ENCODE peak calls at places on chromosomes 6 and 20, in seven cellular contexts. J is MM.1S, N is GM23338, A is endodermal cell, B is neural crest cell, D is brain microvascular endothelial cell, R is adrenal gland. I is an unnamed sample.

GRCh38 chr6:83138758-83139157 is 54.3 kb downstream of the PGM3 start:
- DNase-seq in D (no peak), A (no peak), N (no peak), B (no peak), J (no peak), R (no peak), I (no peak)

GRCh38 chr20:6162239-6162638 is 39.4 kb upstream of the FERMT1 start:
- DNase-seq in B (no peak), R (peak; percentile 66), J (no peak), N (no peak), A (no peak), D (no peak), I (no peak)

GRCh38 chr20:45138451-45139300 is 14.4 kb upstream of the WFDC12 start:
- DNase-seq in A (peak; percentile 96), R (peak; percentile 31), J (peak; percentile 59), D (no peak), N (peak; percentile 90), B (peak; percentile 50), I (peak; percentile 53)

GRCh38 chr6:133128191-133128590 is 113.0 kb upstream of the EYA4 start:
- DNase-seq in N (no peak), B (no peak), D (no peak), A (no peak), J (no peak), R (no peak), I (no peak)

GRCh38 chr6:68086199-68086598 is 548.9 kb upstream of the ADGRB3 start:
- DNase-seq in D (no peak), R (no peak), B (no peak), A (no peak), N (no peak), J (no peak), I (no peak)

GRCh38 chr6:4370066-4370465 is 234.7 kb upstream of the ECI2 start:
- DNase-seq in A (peak; percentile 20), D (peak; percentile 89), J (no peak), N (no peak), R (no peak), B (no peak), I (no peak)

GRCh38 chr20:48679603-48680002 is 148.2 kb downstream of the PREX1 start:
- DNase-seq in B (no peak), J (no peak), R (no peak), N (peak; percentile 82), D (no peak), A (peak; percentile 89), I (peak; percentile 55)

GRCh38 chr6:40965046-40965445 is 74.0 kb downstream of the UNC5CL start:
- DNase-seq in R (no peak), N (no peak), B (no peak), D (no peak), J (no peak), A (no peak), I (no peak)

GRCh38 chr20:41356951-41357350 is 9.7 kb downstream of the EMILIN3 start:
- DNase-seq in D (no peak), A (no peak), N (no peak), J (no peak), R (no peak), B (no peak), I (no peak)

GRCh38 chr6:102085257-102085656 is 691.7 kb downstream of the GRIK2 start:
- DNase-seq in A (no peak), N (no peak), J (no peak), R (no peak), B (no peak), D (no peak), I (no peak)

GRCh38 chr6:154432533-154433476 is 76.2 kb upstream of the IPCEF1 start:
- DNase-seq in A (no peak), J (no peak), B (no peak), N (no peak), R (no peak), D (peak; percentile 49), I (no peak)

GRCh38 chr6:132763269-132763668 is 5.6 kb upstream of the VNN2 start:
- DNase-seq in R (peak; percentile 18), N (peak; percentile 5), D (no peak), J (peak; percentile 55), A (peak; percentile 45), B (no peak), I (peak; percentile 63)

GRCh38 chr6:157497579-157497978 is 116.6 kb downstream of the ZDHHC14 start:
- DNase-seq in J (no peak), R (no peak), B (no peak), A (no peak), D (no peak), N (no peak), I (no peak)

GRCh38 chr6:119171442-119171841 is 93.0 kb upstream of the FAM184A start:
- DNase-seq in A (no peak), J (no peak), D (no peak), R (no peak), B (no peak), N (no peak), I (no peak)

GRCh38 chr20:4441191-4441590 is 280.5 kb upstream of the PRND start:
- DNase-seq in J (no peak), N (no peak), R (no peak), A (no peak), B (no peak), D (no peak), I (no peak)

GRCh38 chr6:114087496-114087895 is 116.5 kb upstream of the HDAC2 start:
- DNase-seq in A (no peak), N (no peak), B (no peak), R (no peak), J (no peak), D (no peak), I (no peak)

GRCh38 chr6:23027281-23027680 is 457.9 kb downstream of the HDGFL1 start:
- DNase-seq in D (no peak), N (no peak), J (no peak), A (no peak), B (no peak), R (no peak), I (no peak)

GRCh38 chr6:103405321-103405720 is 1454.4 kb downstream of the HACE1 start:
- DNase-seq in J (no peak), B (no peak), R (no peak), A (peak; percentile 45), D (no peak), N (peak; percentile 39), I (no peak)

GRCh38 chr20:48776306-48776705 is 51.5 kb downstream of the PREX1 start:
- DNase-seq in N (no peak), A (no peak), D (peak; percentile 84), R (no peak), B (no peak), J (no peak), I (no peak)

GRCh38 chr20:61896058-61896961 is 169.4 kb downstream of the TAF4 start:
- DNase-seq in J (peak; percentile 26), B (peak; percentile 61), N (peak; percentile 78), R (peak; percentile 20), D (peak; percentile 23), A (peak; percentile 86), I (peak; percentile 85)

GRCh38 chr6:116280960-116281316 is 1.2 kb upstream of the TSPYL1 start:
- DNase-seq in D (no peak), A (no peak), R (no peak), N (no peak), B (no peak), J (no peak), I (no peak)

GRCh38 chr6:116278478-116278822 is 1.3 kb downstream of the TSPYL1 start:
- DNase-seq in R (no peak), B (no peak), N (no peak), D (no peak), A (no peak), J (no peak), I (no peak)

GRCh38 chr6:116280161-116280959 is 630 bp upstream of the TSPYL1 start:
- DNase-seq in A (no peak), N (peak; percentile 23), R (no peak), D (no peak), J (no peak), B (no peak), I (no peak)

GRCh38 chr6:116278853-116279231 is 888 bp downstream of the TSPYL1 start:
- DNase-seq in A (no peak), J (no peak), B (no peak), R (peak; percentile 64), D (no peak), N (peak; percentile 45), I (no peak)

DNA sequence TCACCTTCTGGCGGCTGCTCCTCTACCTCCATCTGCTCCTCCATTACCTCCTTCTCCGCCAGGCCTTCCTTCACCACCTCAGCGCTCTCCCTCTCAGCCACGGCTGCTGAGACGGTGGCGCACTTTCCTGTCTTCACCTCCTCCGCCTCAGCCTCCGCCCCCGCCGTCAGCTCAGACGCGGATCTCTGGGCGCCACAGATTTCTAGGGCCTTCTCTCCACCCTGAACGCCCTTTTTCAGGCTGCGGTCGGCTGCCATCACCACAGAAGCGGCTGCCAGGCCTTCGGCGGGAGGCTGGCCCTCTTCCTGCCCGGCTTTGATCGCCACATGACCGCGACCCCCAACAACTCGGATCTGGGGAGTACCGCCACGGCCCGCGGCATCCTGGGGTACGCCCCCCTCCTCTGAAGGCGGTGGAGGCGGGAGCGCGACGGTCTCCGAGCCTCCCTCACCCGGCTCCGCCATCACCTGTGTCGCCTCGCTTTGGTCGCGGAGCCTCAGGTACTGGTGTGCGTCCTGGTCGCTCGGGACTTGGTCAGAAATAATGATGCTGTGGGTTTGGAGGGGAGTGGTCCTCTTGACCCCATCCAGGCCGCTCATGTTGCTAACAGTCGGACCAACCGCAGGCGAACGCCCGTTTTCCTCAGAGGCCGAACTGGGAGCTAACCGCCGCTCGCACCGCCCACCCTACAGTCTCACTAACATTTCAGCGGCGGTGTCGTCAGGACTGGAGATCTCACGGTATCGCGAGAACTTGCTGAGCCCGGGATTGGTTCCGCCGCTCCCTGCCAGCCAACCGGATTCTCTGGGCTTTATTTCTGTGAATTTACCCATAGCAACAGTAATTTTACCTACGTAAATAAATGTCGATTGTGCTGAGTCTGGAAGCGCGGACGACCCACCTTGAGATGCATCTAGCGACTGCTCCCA is at the start of gene TSPYL1:
- DNase-seq in D (peak; percentile 99), A (peak; percentile 98), N (peak; percentile 99), J (peak; percentile 98), R (peak; percentile 96), B (peak; percentile 87), I (peak; percentile 93)
- TF ChIP-seq CTCF in D (peak; percentile 14), A (peak; percentile 9), N (no peak), J (peak; percentile 13), R (no peak), B (peak; percentile 22), I (peak; percentile 3)

GRCh38 chr6:169520104-169520503 is 181.7 kb downstream of the WDR27 start:
- DNase-seq in R (no peak), A (no peak), N (no peak), B (no peak), J (no peak), D (peak; percentile 27), I (no peak)
- TF ChIP-seq CTCF in R (no peak), A (peak; percentile 45), N (peak; percentile 33), B (peak; percentile 53), J (peak; percentile 13), D (peak; percentile 55), I (no peak)

GRCh38 chr20:59499863-59500262 is 104.5 kb upstream of the PHACTR3 start:
- DNase-seq in R (no peak), N (no peak), B (no peak), J (no peak), D (no peak), A (no peak), I (no peak)
- TF ChIP-seq CTCF in R (no peak), N (no peak), B (no peak), J (no peak), D (no peak), A (no peak), I (no peak)

DNA sequence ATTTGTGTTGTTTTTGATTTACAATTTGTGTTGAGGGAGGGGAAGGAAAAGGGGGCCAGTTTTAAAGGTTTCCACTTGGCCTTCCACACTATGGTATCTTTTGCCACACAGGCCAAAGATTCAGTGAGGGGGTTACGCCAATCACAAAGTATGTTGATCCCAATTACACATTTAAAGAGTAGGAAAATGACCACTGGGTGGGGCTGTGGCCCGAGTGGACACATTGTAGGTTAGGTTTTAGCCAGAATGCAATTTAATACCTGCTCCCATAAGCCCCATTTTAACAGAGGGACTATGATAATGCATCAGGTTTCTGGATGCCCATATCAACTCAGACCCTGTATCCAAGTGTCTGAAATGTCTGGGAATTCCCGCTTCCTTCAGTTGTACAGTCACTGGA is 15.6 kb downstream of the VGLL2 start:
- DNase-seq in D (no peak), B (no peak), N (peak; percentile 54), R (no peak), J (no peak), A (peak; percentile 59), I (no peak)
- TF ChIP-seq CTCF in D (peak; percentile 57), B (peak; percentile 32), N (peak; percentile 63), R (no peak), J (peak; percentile 41), A (peak; percentile 71), I (no peak)

I was measured in GM13976.